ENCODE peak calls at places on chromosomes 5 and 9, in five cellular contexts. One of them, this sample, is unnamed. For H3F3A, the result is how much of the 10 kb centered on the place peaks cover.

GRCh38 chr5:158163836-158164572 is 305.1 kb upstream of the CLINT1 start:
- DNase-seq in MM.1S: no peak
- DNase-seq in GM23338: no peak
- DNase-seq in PC-3: no peak
- DNase-seq in PC-9: no peak
- DNase-seq in this sample: no peak

GRCh38 chr5:179256229-179257189 is 88.8 kb downstream of the ADAMTS2 start:
- DNase-seq in MM.1S: no peak
- DNase-seq in GM23338: no peak
- DNase-seq in PC-3: no peak
- DNase-seq in PC-9: no peak
- DNase-seq in this sample: no peak

GRCh38 chr5:94977437-94977836 is 307.5 kb downstream of the MCTP1 start:
- DNase-seq in MM.1S: no peak
- DNase-seq in GM23338: no peak
- DNase-seq in PC-3: no peak
- DNase-seq in PC-9: no peak
- DNase-seq in this sample: no peak

GRCh38 chr9:22040760-22041159 is 31.7 kb upstream of the CDKN2B start:
- DNase-seq in MM.1S: no peak
- DNase-seq in GM23338: no peak
- DNase-seq in PC-3: peak
- DNase-seq in PC-9: no peak
- DNase-seq in this sample: no peak

GRCh38 chr5:35442916-35443639 is 174.6 kb upstream of the SPEF2 start:
- DNase-seq in MM.1S: no peak
- DNase-seq in GM23338: peak
- DNase-seq in PC-3: no peak
- DNase-seq in PC-9: no peak
- DNase-seq in this sample: peak

GRCh38 chr5:2710910-2711309 is 40.6 kb downstream of the IRX2 start:
- DNase-seq in MM.1S: no peak
- DNase-seq in GM23338: peak
- DNase-seq in PC-3: peak
- DNase-seq in PC-9: no peak
- DNase-seq in this sample: no peak

GRCh38 chr5:125348221-125348692 is 601.8 kb upstream of the ZNF608 start:
- DNase-seq in MM.1S: no peak
- DNase-seq in GM23338: peak
- DNase-seq in PC-3: no peak
- DNase-seq in PC-9: no peak
- DNase-seq in this sample: peak

GRCh38 chr9:90421786-90422185 is 220.8 kb downstream of the DIRAS2 start:
- DNase-seq in MM.1S: no peak
- DNase-seq in GM23338: no peak
- DNase-seq in PC-3: no peak
- DNase-seq in PC-9: no peak
- DNase-seq in this sample: no peak

GRCh38 chr9:89675403-89675771 is 70.6 kb downstream of the GADD45G start:
- DNase-seq in MM.1S: no peak
- DNase-seq in GM23338: no peak
- DNase-seq in PC-3: no peak
- DNase-seq in PC-9: no peak
- DNase-seq in this sample: no peak

GRCh38 chr9:122005597-122005996 is 87.5 kb downstream of the TTLL11 start:
- DNase-seq in MM.1S: no peak
- DNase-seq in GM23338: peak
- DNase-seq in PC-3: peak
- DNase-seq in PC-9: peak
- DNase-seq in this sample: peak

GRCh38 chr9:14836885-14837284 is 73.3 kb downstream of the FREM1 start:
- DNase-seq in MM.1S: no peak
- DNase-seq in GM23338: no peak
- DNase-seq in PC-3: no peak
- DNase-seq in PC-9: no peak
- DNase-seq in this sample: no peak

GRCh38 chr9:31470051-31470450 is 914.4 kb upstream of the ACO1 start:
- DNase-seq in MM.1S: no peak
- DNase-seq in GM23338: peak
- DNase-seq in PC-3: no peak
- DNase-seq in PC-9: no peak
- DNase-seq in this sample: no peak

GRCh38 chr9:134955801-134956200 is 38.1 kb upstream of the FCN1 start:
- DNase-seq in MM.1S: no peak
- DNase-seq in GM23338: no peak
- DNase-seq in PC-3: no peak
- DNase-seq in PC-9: no peak
- DNase-seq in this sample: no peak

GRCh38 chr5:22611327-22611726 is 241.8 kb downstream of the CDH12 start:
- DNase-seq in MM.1S: no peak
- DNase-seq in GM23338: peak
- DNase-seq in PC-3: no peak
- DNase-seq in PC-9: no peak
- DNase-seq in this sample: peak

GRCh38 chr5:73963021-73963420 is 337.0 kb downstream of the ARHGEF28 start:
- DNase-seq in MM.1S: no peak
- DNase-seq in GM23338: no peak
- DNase-seq in PC-3: peak
- DNase-seq in PC-9: peak
- DNase-seq in this sample: no peak

GRCh38 chr5:169945831-169946261 is 34.4 kb downstream of the INSYN2B start:
- DNase-seq in MM.1S: no peak
- DNase-seq in GM23338: no peak
- DNase-seq in PC-3: peak
- DNase-seq in PC-9: peak
- DNase-seq in this sample: peak

GRCh38 chr5:45109062-45109461 is 300.3 kb downstream of the MRPS30 start:
- DNase-seq in MM.1S: no peak
- DNase-seq in GM23338: peak
- DNase-seq in PC-3: no peak
- DNase-seq in PC-9: no peak
- DNase-seq in this sample: no peak

GRCh38 chr9:6931913-6932312 is 174.1 kb downstream of the KDM4C start:
- DNase-seq in MM.1S: no peak
- DNase-seq in GM23338: no peak
- DNase-seq in PC-3: peak
- DNase-seq in PC-9: peak
- DNase-seq in this sample: no peak

GRCh38 chr9:12464910-12465512 is 228.2 kb upstream of the TYRP1 start:
- DNase-seq in MM.1S: peak
- DNase-seq in GM23338: peak
- DNase-seq in PC-3: peak
- DNase-seq in PC-9: peak
- DNase-seq in this sample: peak

GRCh38 chr5:166936351-166936750 is 1355.1 kb upstream of the WWC1 start:
- DNase-seq in MM.1S: no peak
- DNase-seq in GM23338: no peak
- DNase-seq in PC-3: no peak
- DNase-seq in PC-9: no peak
- DNase-seq in this sample: no peak

GRCh38 chr9:92384373-92384772 is 20.0 kb downstream of the OGN start:
- DNase-seq in MM.1S: no peak
- DNase-seq in GM23338: no peak
- DNase-seq in PC-3: peak
- DNase-seq in PC-9: no peak
- DNase-seq in this sample: no peak

GRCh38 chr5:168472329-168472728 is 13.9 kb upstream of the RARS1 start:
- DNase-seq in MM.1S: no peak
- DNase-seq in GM23338: peak
- DNase-seq in PC-3: peak
- DNase-seq in PC-9: peak
- DNase-seq in this sample: no peak

GRCh38 chr9:71514344-71514975 is 253.9 kb downstream of the CEMIP2 start:
- DNase-seq in MM.1S: no peak
- DNase-seq in GM23338: no peak
- DNase-seq in PC-3: no peak
- DNase-seq in PC-9: no peak
- DNase-seq in this sample: no peak

GRCh38 chr9:21831841-21832509 is 29.5 kb downstream of the MTAP start:
- DNase-seq in MM.1S: no peak
- DNase-seq in GM23338: no peak
- DNase-seq in PC-3: peak
- DNase-seq in PC-9: no peak
- DNase-seq in this sample: no peak

DNA sequence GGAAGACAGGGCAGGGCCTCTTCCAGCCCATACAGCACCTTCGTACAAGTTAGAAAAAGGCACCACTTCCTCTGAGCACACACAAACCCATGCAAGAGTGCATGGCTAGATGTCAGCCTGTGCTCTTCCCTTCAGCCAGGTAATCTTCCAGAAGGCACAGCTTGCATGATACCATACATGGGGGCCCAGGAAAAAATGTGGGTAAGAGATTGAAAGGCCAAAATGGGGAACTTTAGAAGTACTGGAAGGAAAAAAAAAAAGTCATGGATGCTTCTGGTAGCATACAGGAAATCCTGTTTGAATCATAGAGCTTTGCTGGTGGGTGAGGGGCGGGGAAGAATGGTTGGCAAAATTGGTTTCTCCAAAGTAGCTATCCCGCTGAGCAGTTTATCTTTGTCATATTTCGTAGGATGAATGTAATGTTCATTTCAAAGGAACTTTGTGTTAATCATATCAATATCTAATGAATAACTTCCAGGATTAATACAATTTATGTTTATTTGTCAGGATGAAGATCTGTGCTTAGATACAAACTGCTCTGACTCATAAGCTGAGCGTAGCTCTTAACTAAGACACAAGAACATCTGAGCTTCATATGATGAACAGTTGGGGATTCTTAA is 78.2 kb upstream of the MAP3K1 start:
- DNase-seq in MM.1S: no peak
- DNase-seq in GM23338: no peak
- DNase-seq in PC-3: peak
- DNase-seq in PC-9: no peak
- DNase-seq in this sample: no peak
- TF ChIP-seq CTCF in MM.1S: no peak
- TF ChIP-seq CTCF in GM23338: no peak
- TF ChIP-seq CTCF in PC-3: no peak
- TF ChIP-seq CTCF in PC-9: no peak
- TF ChIP-seq CTCF in this sample: no peak

DNA sequence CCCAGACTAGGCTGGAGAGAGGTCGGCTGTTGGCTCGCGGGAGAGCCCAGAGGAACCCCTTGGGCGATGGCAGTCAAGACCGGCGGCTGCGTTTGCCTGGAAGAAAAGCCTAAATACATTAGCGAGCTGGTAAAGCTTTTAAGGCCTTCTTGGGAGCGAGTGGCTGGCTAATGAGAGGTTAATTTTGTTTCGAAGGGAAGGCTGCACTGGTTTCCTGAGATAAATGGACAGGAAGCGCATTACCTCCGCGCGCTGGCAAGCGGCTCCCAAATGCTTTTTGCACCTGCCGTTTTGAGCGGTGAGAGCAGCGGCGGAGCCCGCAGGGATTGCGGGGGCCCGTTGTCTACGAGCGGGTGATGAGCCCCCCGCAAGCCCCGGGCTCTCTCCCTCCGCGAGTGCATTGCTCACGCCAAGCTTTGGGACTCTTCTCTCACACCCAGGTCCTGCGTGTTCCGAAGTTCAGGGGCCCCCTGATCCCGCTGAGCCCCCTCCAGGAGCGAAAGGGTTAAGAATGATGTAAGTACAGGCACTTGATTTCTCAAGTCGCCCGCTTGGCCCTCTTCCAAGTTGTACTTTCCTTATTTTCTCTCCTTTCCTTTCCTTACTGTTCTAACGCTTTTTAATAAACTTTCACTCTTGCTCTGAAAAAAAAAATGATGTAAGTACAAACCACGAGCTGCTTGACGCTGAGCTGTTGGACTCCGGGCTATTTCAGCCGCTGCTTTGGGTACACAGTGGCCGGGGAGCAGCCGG is 3.1 kb upstream of the RGMB start:
- DNase-seq in MM.1S: peak
- DNase-seq in GM23338: no peak
- DNase-seq in PC-3: peak
- DNase-seq in PC-9: peak
- DNase-seq in this sample: peak
- TF ChIP-seq EZH2 in MM.1S: no peak
- TF ChIP-seq EZH2 in GM23338: peak
- TF ChIP-seq EZH2 in PC-3: no peak
- TF ChIP-seq EZH2 in PC-9: no peak
- TF ChIP-seq EZH2 in this sample: no peak

DNA sequence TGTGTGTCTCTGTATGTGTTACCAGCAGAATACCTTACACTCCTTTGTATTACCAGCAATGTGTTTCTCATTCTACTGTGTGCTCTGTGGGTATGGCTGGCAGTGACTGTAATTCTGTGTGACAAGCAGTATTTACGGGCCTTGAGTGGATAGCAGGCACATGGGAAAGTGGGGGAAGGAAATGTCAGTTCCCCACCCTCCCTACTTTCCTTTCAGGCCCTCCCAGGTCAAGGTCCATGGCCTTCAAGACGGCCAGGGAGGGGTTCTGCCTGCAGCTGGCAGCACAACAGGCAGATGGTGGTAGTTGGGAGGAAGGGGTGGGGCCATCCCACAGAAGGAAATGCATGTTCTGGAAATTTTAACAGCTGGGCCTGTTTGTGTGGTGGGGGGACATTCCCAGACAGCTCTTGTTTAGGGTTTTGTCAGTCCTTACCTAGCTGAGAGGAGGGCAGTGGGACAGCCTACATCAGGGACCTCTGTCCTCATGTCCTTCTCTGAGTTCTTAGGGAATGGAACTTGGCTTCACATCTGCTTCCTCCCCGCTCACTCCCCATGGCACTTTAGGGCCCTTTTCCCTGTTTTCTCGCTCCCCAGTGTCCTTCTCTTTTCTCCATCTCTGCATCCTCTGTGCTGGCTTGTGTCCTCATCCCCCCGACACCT is 14.6 kb upstream of the TNIP1 start:
- DNase-seq in MM.1S: no peak
- DNase-seq in GM23338: no peak
- DNase-seq in PC-3: no peak
- DNase-seq in PC-9: no peak
- DNase-seq in this sample: no peak
- H3F3A ChIP-seq in MM.1S: under half
- H3F3A ChIP-seq in GM23338: under half
- H3F3A ChIP-seq in PC-3: under half
- H3F3A ChIP-seq in PC-9: half or more
- H3F3A ChIP-seq in this sample: under half

DNA sequence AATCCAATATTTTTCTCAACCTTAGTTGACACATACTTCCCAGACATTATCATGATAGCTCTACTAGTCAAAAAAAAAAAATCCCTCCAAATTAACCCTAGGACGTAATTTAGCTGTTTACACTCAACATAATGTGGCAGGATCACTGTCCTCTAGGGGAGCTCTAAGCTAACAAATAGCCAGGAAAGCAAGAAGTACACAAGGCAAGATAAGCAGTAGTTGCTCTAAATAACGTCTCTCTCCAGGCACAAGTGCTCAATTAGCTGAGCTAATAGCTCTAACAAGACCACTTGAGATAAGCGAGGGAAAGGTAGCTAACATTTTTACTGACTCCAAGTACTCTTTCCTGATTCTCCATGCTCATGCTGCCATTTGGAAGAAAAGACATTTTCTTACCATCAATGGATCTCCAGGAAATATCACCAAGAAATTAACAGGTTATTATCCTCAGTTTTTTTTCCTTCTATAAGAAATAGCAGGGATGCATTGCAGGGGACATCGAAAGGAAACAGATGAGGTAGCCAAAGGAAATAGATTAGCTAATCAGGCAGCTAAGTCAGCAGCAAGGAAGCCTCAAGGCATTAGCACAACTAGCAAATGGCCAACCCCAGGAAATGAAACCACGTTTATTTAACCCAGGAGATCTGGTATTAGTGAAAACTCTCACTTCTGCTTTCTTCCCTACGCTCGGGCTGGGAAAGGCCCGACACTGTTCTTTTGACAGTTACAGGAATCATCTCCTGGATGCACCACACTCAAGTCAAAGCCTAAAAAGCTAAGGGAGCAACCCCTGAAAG is 614.1 kb downstream of the PTPRD start:
- DNase-seq in MM.1S: peak
- DNase-seq in GM23338: peak
- DNase-seq in PC-3: peak
- DNase-seq in PC-9: no peak
- DNase-seq in this sample: peak
- TF ChIP-seq CTCF in MM.1S: peak
- TF ChIP-seq CTCF in GM23338: peak
- TF ChIP-seq CTCF in PC-3: peak
- TF ChIP-seq CTCF in PC-9: peak
- TF ChIP-seq CTCF in this sample: peak